ENCODE peak calls at places on chromosomes 16 and 17, in six cellular contexts. F is naive B cell, R is H7, M is LHCN-M2, H is NCI-H345, X is MM.1S. L is an unnamed sample.

GRCh38 chr16:88456356-88457292 is 3.5 kb downstream of the ZFPM1 start:
- DNase-seq in F (no peak), R (no peak), M (peak; percentile 19), H (peak; percentile 49), X (no peak), L (no peak)

GRCh38 chr17:60173304-60173807 is 23.6 kb downstream of the CA4 start:
- DNase-seq in F (no peak), R (no peak), M (peak; percentile 60), H (no peak), X (no peak), L (no peak)

GRCh38 chr16:8721693-8722348 is 47.4 kb downstream of the ABAT start:
- DNase-seq in F (no peak), R (peak; percentile 60), M (no peak), H (peak; percentile 59), X (no peak), L (no peak)

GRCh38 chr17:8904686-8905085 is 37.2 kb upstream of the PIK3R6 start:
- DNase-seq in F (no peak), R (no peak), M (no peak), H (no peak), X (no peak), L (no peak)

GRCh38 chr17:77111916-77112315 is 28.9 kb upstream of the SEC14L1 start:
- DNase-seq in F (no peak), R (no peak), M (no peak), H (no peak), X (no peak), L (no peak)

GRCh38 chr17:27657620-27658019 is 26.6 kb downstream of the LGALS9 start:
- DNase-seq in F (no peak), R (no peak), M (peak; percentile 14), H (no peak), X (peak; percentile 16), L (no peak)

GRCh38 chr16:12951392-12951791 is 50.0 kb downstream of the SHISA9 start:
- DNase-seq in F (no peak), R (peak; percentile 5), M (peak; percentile 65), H (peak; percentile 78), X (no peak), L (no peak)

GRCh38 chr17:55157165-55157564 is 107.6 kb upstream of the HLF start:
- DNase-seq in F (no peak), R (no peak), M (peak; percentile 50), H (no peak), X (no peak), L (no peak)

GRCh38 chr16:24883714-24884151 is 38.0 kb downstream of the SLC5A11 start:
- DNase-seq in F (no peak), R (no peak), M (no peak), H (no peak), X (no peak), L (no peak)

GRCh38 chr17:35849469-35850348 is 19.0 kb downstream of the HEATR9 start:
- DNase-seq in F (peak; percentile 31), R (peak; percentile 73), M (peak; percentile 68), H (peak; percentile 70), X (peak; percentile 67), L (no peak)

GRCh38 chr17:7184091-7184488 is 4.9 kb upstream of the ASGR1 start:
- DNase-seq in F (no peak), R (no peak), M (no peak), H (peak; percentile 27), X (no peak), L (no peak)

GRCh38 chr17:35448214-35448898 is at the start of gene SLFN13:
- DNase-seq in F (peak; percentile 85), R (peak; percentile 86), M (peak; percentile 52), H (peak; percentile 29), X (peak; percentile 93), L (peak; percentile 69)

GRCh38 chr16:66211651-66212050 is 154.8 kb upstream of the CDH5 start:
- DNase-seq in F (no peak), R (no peak), M (no peak), H (no peak), X (no peak), L (no peak)

GRCh38 chr17:72297326-72298115 is 176.7 kb downstream of the SOX9 start:
- DNase-seq in F (no peak), R (no peak), M (peak; percentile 67), H (no peak), X (no peak), L (no peak)

GRCh38 chr17:54899721-54900456 is 763 bp upstream of the TOM1L1 start:
- DNase-seq in F (no peak), R (peak; percentile 52), M (no peak), H (peak; percentile 46), X (no peak), L (no peak)

GRCh38 chr17:27741361-27741861 is 58.9 kb downstream of the NOS2 start:
- DNase-seq in F (no peak), R (peak; percentile 7), M (peak; percentile 19), H (no peak), X (no peak), L (no peak)

GRCh38 chr16:85720319-85720637 is 30.6 kb downstream of the C16orf74 start:
- DNase-seq in F (no peak), R (no peak), M (peak; percentile 38), H (no peak), X (no peak), L (no peak)

GRCh38 chr16:67411339-67411738 is 4.9 kb downstream of the ZDHHC1 start:
- DNase-seq in F (no peak), R (no peak), M (no peak), H (no peak), X (no peak), L (no peak)

GRCh38 chr17:82952019-82952418 is 112.2 kb upstream of the ZNF750 start:
- DNase-seq in F (no peak), R (no peak), M (no peak), H (no peak), X (no peak), L (no peak)

GRCh38 chr17:77618173-77618572 is 340.3 kb upstream of the TNRC6C start:
- DNase-seq in F (no peak), R (no peak), M (no peak), H (no peak), X (no peak), L (no peak)

GRCh38 chr17:68777856-68778694 is 176.9 kb upstream of the FAM20A start:
- DNase-seq in F (no peak), R (no peak), M (no peak), H (peak; percentile 87), X (no peak), L (no peak)

GRCh38 chr17:47663997-47664941 is 14.6 kb downstream of the KPNB1 start:
- DNase-seq in F (peak; percentile 58), R (peak; percentile 35), M (peak; percentile 59), H (peak; percentile 37), X (peak; percentile 40), L (peak; percentile 20)

GRCh38 chr17:17724307-17724921 is 43.2 kb downstream of the RAI1 start:
- DNase-seq in F (no peak), R (peak; percentile 95), M (no peak), H (peak; percentile 11), X (no peak), L (no peak)

GRCh38 chr16:46962629-46963028 is 10.8 kb downstream of the DNAJA2 start:
- DNase-seq in F (no peak), R (no peak), M (no peak), H (no peak), X (no peak), L (no peak)

GRCh38 chr16:82229800-82230619 is 60.0 kb upstream of the MPHOSPH6 start:
- DNase-seq in F (peak; percentile 28), R (peak; percentile 53), M (peak; percentile 73), H (peak; percentile 74), X (peak; percentile 32), L (no peak)

GRCh38 chr16:3842994-3843393 is 37.5 kb downstream of the CREBBP start:
- DNase-seq in F (no peak), R (peak; percentile 42), M (no peak), H (no peak), X (no peak), L (no peak)

GRCh38 chr17:7404737-7405412 is 978 bp upstream of the TMEM256 start:
- DNase-seq in F (no peak), R (peak; percentile 95), M (peak; percentile 28), H (peak; percentile 34), X (no peak), L (no peak)

GRCh38 chr16:75035410-75035968 is 36.7 kb downstream of the ZNRF1 start:
- DNase-seq in F (no peak), R (no peak), M (no peak), H (no peak), X (no peak), L (no peak)